ENCODE peak calls at places on chromosomes 13 and 19, in seven cellular contexts. One of them, this sample, is unnamed.

GRCh38 chr13:53920916-53921315 is 892.3 kb downstream of the OLFM4 start:
- DNase-seq in adrenal gland: no peak
- DNase-seq in Right ventricle myocardium superior: no peak
- DNase-seq in dorsolateral prefrontal cortex: peak; percentile 38
- DNase-seq in hippocampal formation: no peak
- DNase-seq in stimulated activated CD8-positive, alpha-beta memory T cell treated with anti-CD3 and anti-CD28 coated beads, Interleukin-4, amount 100 ng/mL, for 24 hours: no peak
- DNase-seq in naive thymus-derived CD8-positive, alpha-beta T cell: no peak
- DNase-seq in this sample: no peak

GRCh38 chr13:48475230-48475629 is 57.6 kb downstream of the RCBTB2 start:
- DNase-seq in adrenal gland: no peak
- DNase-seq in Right ventricle myocardium superior: no peak
- DNase-seq in dorsolateral prefrontal cortex: no peak
- DNase-seq in hippocampal formation: no peak
- DNase-seq in stimulated activated CD8-positive, alpha-beta memory T cell treated with anti-CD3 and anti-CD28 coated beads, Interleukin-4, amount 100 ng/mL, for 24 hours: no peak
- DNase-seq in naive thymus-derived CD8-positive, alpha-beta T cell: no peak
- DNase-seq in this sample: no peak

GRCh38 chr13:101714195-101714594 is 261.7 kb downstream of the ITGBL1 start:
- DNase-seq in adrenal gland: no peak
- DNase-seq in Right ventricle myocardium superior: no peak
- DNase-seq in dorsolateral prefrontal cortex: no peak
- DNase-seq in hippocampal formation: no peak
- DNase-seq in stimulated activated CD8-positive, alpha-beta memory T cell treated with anti-CD3 and anti-CD28 coated beads, Interleukin-4, amount 100 ng/mL, for 24 hours: no peak
- DNase-seq in naive thymus-derived CD8-positive, alpha-beta T cell: no peak
- DNase-seq in this sample: no peak

GRCh38 chr19:34359954-34360315 is 5.1 kb upstream of the GPI start:
- DNase-seq in adrenal gland: no peak
- DNase-seq in Right ventricle myocardium superior: no peak
- DNase-seq in dorsolateral prefrontal cortex: no peak
- DNase-seq in hippocampal formation: no peak
- DNase-seq in stimulated activated CD8-positive, alpha-beta memory T cell treated with anti-CD3 and anti-CD28 coated beads, Interleukin-4, amount 100 ng/mL, for 24 hours: no peak
- DNase-seq in naive thymus-derived CD8-positive, alpha-beta T cell: no peak
- DNase-seq in this sample: no peak

GRCh38 chr19:13872695-13873389 is 4.1 kb upstream of the NANOS3 start:
- DNase-seq in adrenal gland: no peak
- DNase-seq in Right ventricle myocardium superior: no peak
- DNase-seq in dorsolateral prefrontal cortex: no peak
- DNase-seq in hippocampal formation: no peak
- DNase-seq in stimulated activated CD8-positive, alpha-beta memory T cell treated with anti-CD3 and anti-CD28 coated beads, Interleukin-4, amount 100 ng/mL, for 24 hours: no peak
- DNase-seq in naive thymus-derived CD8-positive, alpha-beta T cell: no peak
- DNase-seq in this sample: no peak

GRCh38 chr19:982567-983170 is 1.5 kb upstream of the WDR18 start:
- DNase-seq in adrenal gland: peak; percentile 78
- DNase-seq in Right ventricle myocardium superior: peak; percentile 86
- DNase-seq in dorsolateral prefrontal cortex: peak; percentile 61
- DNase-seq in hippocampal formation: peak; percentile 22
- DNase-seq in stimulated activated CD8-positive, alpha-beta memory T cell treated with anti-CD3 and anti-CD28 coated beads, Interleukin-4, amount 100 ng/mL, for 24 hours: peak; percentile 68
- DNase-seq in naive thymus-derived CD8-positive, alpha-beta T cell: peak; percentile 84
- DNase-seq in this sample: peak; percentile 91

GRCh38 chr19:12075538-12076139 is 11.1 kb downstream of the ZNF844 start:
- DNase-seq in adrenal gland: no peak
- DNase-seq in Right ventricle myocardium superior: no peak
- DNase-seq in dorsolateral prefrontal cortex: no peak
- DNase-seq in hippocampal formation: no peak
- DNase-seq in stimulated activated CD8-positive, alpha-beta memory T cell treated with anti-CD3 and anti-CD28 coated beads, Interleukin-4, amount 100 ng/mL, for 24 hours: no peak
- DNase-seq in naive thymus-derived CD8-positive, alpha-beta T cell: no peak
- DNase-seq in this sample: no peak

GRCh38 chr13:100214886-100215285 is 126.0 kb downstream of the PCCA start:
- DNase-seq in adrenal gland: no peak
- DNase-seq in Right ventricle myocardium superior: no peak
- DNase-seq in dorsolateral prefrontal cortex: no peak
- DNase-seq in hippocampal formation: no peak
- DNase-seq in stimulated activated CD8-positive, alpha-beta memory T cell treated with anti-CD3 and anti-CD28 coated beads, Interleukin-4, amount 100 ng/mL, for 24 hours: no peak
- DNase-seq in naive thymus-derived CD8-positive, alpha-beta T cell: no peak
- DNase-seq in this sample: no peak

GRCh38 chr19:55041627-55042343 is 3.7 kb upstream of the GP6 start:
- DNase-seq in adrenal gland: peak; percentile 69
- DNase-seq in Right ventricle myocardium superior: no peak
- DNase-seq in dorsolateral prefrontal cortex: no peak
- DNase-seq in hippocampal formation: no peak
- DNase-seq in stimulated activated CD8-positive, alpha-beta memory T cell treated with anti-CD3 and anti-CD28 coated beads, Interleukin-4, amount 100 ng/mL, for 24 hours: no peak
- DNase-seq in naive thymus-derived CD8-positive, alpha-beta T cell: peak; percentile 10
- DNase-seq in this sample: no peak

GRCh38 chr19:41905273-41906002 is 22.5 kb downstream of the ARHGEF1 start:
- DNase-seq in adrenal gland: no peak
- DNase-seq in Right ventricle myocardium superior: no peak
- DNase-seq in dorsolateral prefrontal cortex: no peak
- DNase-seq in hippocampal formation: no peak
- DNase-seq in stimulated activated CD8-positive, alpha-beta memory T cell treated with anti-CD3 and anti-CD28 coated beads, Interleukin-4, amount 100 ng/mL, for 24 hours: no peak
- DNase-seq in naive thymus-derived CD8-positive, alpha-beta T cell: no peak
- DNase-seq in this sample: no peak

GRCh38 chr13:59879281-59879680 is 284.4 kb downstream of the DIAPH3 start:
- DNase-seq in adrenal gland: no peak
- DNase-seq in Right ventricle myocardium superior: no peak
- DNase-seq in dorsolateral prefrontal cortex: no peak
- DNase-seq in hippocampal formation: no peak
- DNase-seq in stimulated activated CD8-positive, alpha-beta memory T cell treated with anti-CD3 and anti-CD28 coated beads, Interleukin-4, amount 100 ng/mL, for 24 hours: no peak
- DNase-seq in naive thymus-derived CD8-positive, alpha-beta T cell: no peak
- DNase-seq in this sample: no peak

GRCh38 chr13:99157046-99157445 is 43.6 kb upstream of the UBAC2 start:
- DNase-seq in adrenal gland: peak; percentile 14
- DNase-seq in Right ventricle myocardium superior: no peak
- DNase-seq in dorsolateral prefrontal cortex: no peak
- DNase-seq in hippocampal formation: no peak
- DNase-seq in stimulated activated CD8-positive, alpha-beta memory T cell treated with anti-CD3 and anti-CD28 coated beads, Interleukin-4, amount 100 ng/mL, for 24 hours: no peak
- DNase-seq in naive thymus-derived CD8-positive, alpha-beta T cell: no peak
- DNase-seq in this sample: no peak

GRCh38 chr19:42255766-42256750 is 1.1 kb upstream of the ERF start:
- DNase-seq in adrenal gland: peak; percentile 78
- DNase-seq in Right ventricle myocardium superior: peak; percentile 77
- DNase-seq in dorsolateral prefrontal cortex: no peak
- DNase-seq in hippocampal formation: peak; percentile 58
- DNase-seq in stimulated activated CD8-positive, alpha-beta memory T cell treated with anti-CD3 and anti-CD28 coated beads, Interleukin-4, amount 100 ng/mL, for 24 hours: no peak
- DNase-seq in naive thymus-derived CD8-positive, alpha-beta T cell: no peak
- DNase-seq in this sample: peak; percentile 46

GRCh38 chr13:61276401-61276800 is 139.2 kb downstream of the PCDH20 start:
- DNase-seq in adrenal gland: no peak
- DNase-seq in Right ventricle myocardium superior: no peak
- DNase-seq in dorsolateral prefrontal cortex: no peak
- DNase-seq in hippocampal formation: no peak
- DNase-seq in stimulated activated CD8-positive, alpha-beta memory T cell treated with anti-CD3 and anti-CD28 coated beads, Interleukin-4, amount 100 ng/mL, for 24 hours: no peak
- DNase-seq in naive thymus-derived CD8-positive, alpha-beta T cell: no peak
- DNase-seq in this sample: no peak

GRCh38 chr19:37468961-37469777 is at the start of gene ZNF570:
- DNase-seq in adrenal gland: peak; percentile 95
- DNase-seq in Right ventricle myocardium superior: peak; percentile 94
- DNase-seq in dorsolateral prefrontal cortex: peak; percentile 88
- DNase-seq in hippocampal formation: peak; percentile 85
- DNase-seq in stimulated activated CD8-positive, alpha-beta memory T cell treated with anti-CD3 and anti-CD28 coated beads, Interleukin-4, amount 100 ng/mL, for 24 hours: peak; percentile 76
- DNase-seq in naive thymus-derived CD8-positive, alpha-beta T cell: peak; percentile 88
- DNase-seq in this sample: peak; percentile 93

GRCh38 chr13:45289936-45290563 is 50.9 kb downstream of the TPT1 start:
- DNase-seq in adrenal gland: no peak
- DNase-seq in Right ventricle myocardium superior: no peak
- DNase-seq in dorsolateral prefrontal cortex: no peak
- DNase-seq in hippocampal formation: no peak
- DNase-seq in stimulated activated CD8-positive, alpha-beta memory T cell treated with anti-CD3 and anti-CD28 coated beads, Interleukin-4, amount 100 ng/mL, for 24 hours: no peak
- DNase-seq in naive thymus-derived CD8-positive, alpha-beta T cell: no peak
- DNase-seq in this sample: no peak

GRCh38 chr19:8320564-8321066 is 560 bp downstream of the NDUFA7 start:
- DNase-seq in adrenal gland: no peak
- DNase-seq in Right ventricle myocardium superior: no peak
- DNase-seq in dorsolateral prefrontal cortex: no peak
- DNase-seq in hippocampal formation: no peak
- DNase-seq in stimulated activated CD8-positive, alpha-beta memory T cell treated with anti-CD3 and anti-CD28 coated beads, Interleukin-4, amount 100 ng/mL, for 24 hours: no peak
- DNase-seq in naive thymus-derived CD8-positive, alpha-beta T cell: no peak
- DNase-seq in this sample: no peak

GRCh38 chr19:51131780-51132680 is 7.3 kb downstream of the SIGLEC9 start:
- DNase-seq in adrenal gland: peak; percentile 77
- DNase-seq in Right ventricle myocardium superior: peak; percentile 75
- DNase-seq in dorsolateral prefrontal cortex: no peak
- DNase-seq in hippocampal formation: no peak
- DNase-seq in stimulated activated CD8-positive, alpha-beta memory T cell treated with anti-CD3 and anti-CD28 coated beads, Interleukin-4, amount 100 ng/mL, for 24 hours: no peak
- DNase-seq in naive thymus-derived CD8-positive, alpha-beta T cell: peak; percentile 53
- DNase-seq in this sample: no peak

GRCh38 chr19:15900504-15900903 is 2.6 kb upstream of the CYP4F2 start:
- DNase-seq in adrenal gland: no peak
- DNase-seq in Right ventricle myocardium superior: no peak
- DNase-seq in dorsolateral prefrontal cortex: no peak
- DNase-seq in hippocampal formation: no peak
- DNase-seq in stimulated activated CD8-positive, alpha-beta memory T cell treated with anti-CD3 and anti-CD28 coated beads, Interleukin-4, amount 100 ng/mL, for 24 hours: no peak
- DNase-seq in naive thymus-derived CD8-positive, alpha-beta T cell: no peak
- DNase-seq in this sample: no peak

This sample was measured in head of caudate nucleus.